ENCODE peak calls at places on chromosome 19, in nine cellular contexts. X is ovary, Q is sigmoid colon, W is A549, G is tibial nerve, L is endothelial cell of umbilical vein, T is breast epithelium, H is uterus, E is esophagus squamous epithelium. R is an unnamed sample.

GRCh38 chr19:55703790-55704215 is 28.8 kb downstream of the EPN1 start:
- DNase-seq in Q (no peak), E (no peak), W (no peak), T (no peak), L (peak; percentile 15), X (peak; percentile 42), G (no peak), H (no peak), R (no peak)

GRCh38 chr19:35143231-35143715 is at the start of gene FXYD7:
- DNase-seq in E (no peak), H (no peak), L (no peak), Q (no peak), T (no peak), X (no peak), W (no peak), G (no peak), R (no peak)

GRCh38 chr19:53102186-53102585 is 1.0 kb downstream of the ZNF160 start:
- DNase-seq in E (no peak), Q (no peak), G (no peak), H (no peak), L (no peak), W (no peak), X (no peak), T (no peak), R (no peak)

GRCh38 chr19:4375620-4376228 is 24.6 kb downstream of the SH3GL1 start:
- DNase-seq in T (no peak), W (no peak), X (peak; percentile 32), L (peak; percentile 62), G (no peak), H (peak; percentile 52), E (no peak), Q (peak; percentile 69), R (peak; percentile 73)

GRCh38 chr19:32269831-32270230 is 75.6 kb upstream of the ZNF507 start:
- DNase-seq in H (no peak), G (no peak), L (no peak), E (no peak), W (no peak), X (no peak), T (no peak), Q (no peak), R (no peak)

GRCh38 chr19:51810228-51810627 is 15.3 kb downstream of the FPR3 start:
- DNase-seq in G (no peak), T (no peak), E (no peak), W (no peak), L (no peak), X (no peak), H (no peak), Q (no peak), R (no peak)

GRCh38 chr19:41957838-41958366 is 1.2 kb downstream of the RABAC1 start:
- DNase-seq in T (peak; percentile 71), L (peak; percentile 82), W (peak; percentile 100), X (peak; percentile 58), G (no peak), H (peak; percentile 64), E (no peak), Q (peak; percentile 79), R (no peak)

GRCh38 chr19:46713781-46714522 is 3.0 kb downstream of the PRKD2 start:
- DNase-seq in G (peak; percentile 87), X (peak; percentile 93), E (peak; percentile 56), L (peak; percentile 85), T (peak; percentile 97), H (peak; percentile 89), Q (peak; percentile 96), W (peak; percentile 99), R (peak; percentile 98)

GRCh38 chr19:45657520-45658163 is 10.4 kb upstream of the GIPR start:
- DNase-seq in H (no peak), T (no peak), E (no peak), L (no peak), X (no peak), G (no peak), Q (no peak), W (no peak), R (no peak)

GRCh38 chr19:38209671-38210457 is 14.2 kb downstream of the DPF1 start:
- DNase-seq in Q (peak; percentile 92), T (no peak), G (peak; percentile 66), W (no peak), E (no peak), H (peak; percentile 86), X (peak; percentile 91), L (peak; percentile 40), R (no peak)
- H3K27ac ChIP-seq in Q (peak overlapping the region; percentile 60), T (peak overlapping the region; percentile 38), G (peak overlapping the region; percentile 18), W (peak overlapping the region; percentile 13), E (peak overlapping the region; percentile 80), H (peak overlapping the region; percentile 77), X (peak overlapping the region; percentile 12), L (no peak overlapping the region), R (peak overlapping the region; percentile 78)

GRCh38 chr19:12247644-12248222 is 47.0 kb downstream of the ZNF44 start:
- DNase-seq in X (no peak), T (no peak), Q (no peak), H (no peak), G (no peak), L (no peak), W (no peak), E (no peak), R (no peak)
- H3K9me3 ChIP-seq in X (peaks cover 12% of the 10 kb centered on the region), T (peaks cover 61% of the 10 kb centered on the region), Q (peaks cover 18% of the 10 kb centered on the region), H (no peaks in the 10 kb centered on the region), G (peaks cover 10% of the 10 kb centered on the region), L (peaks cover 8% of the 10 kb centered on the region), W (peaks cover 16% of the 10 kb centered on the region), E (peaks cover 55% of the 10 kb centered on the region), R (peaks cover 25% of the 10 kb centered on the region)

DNA sequence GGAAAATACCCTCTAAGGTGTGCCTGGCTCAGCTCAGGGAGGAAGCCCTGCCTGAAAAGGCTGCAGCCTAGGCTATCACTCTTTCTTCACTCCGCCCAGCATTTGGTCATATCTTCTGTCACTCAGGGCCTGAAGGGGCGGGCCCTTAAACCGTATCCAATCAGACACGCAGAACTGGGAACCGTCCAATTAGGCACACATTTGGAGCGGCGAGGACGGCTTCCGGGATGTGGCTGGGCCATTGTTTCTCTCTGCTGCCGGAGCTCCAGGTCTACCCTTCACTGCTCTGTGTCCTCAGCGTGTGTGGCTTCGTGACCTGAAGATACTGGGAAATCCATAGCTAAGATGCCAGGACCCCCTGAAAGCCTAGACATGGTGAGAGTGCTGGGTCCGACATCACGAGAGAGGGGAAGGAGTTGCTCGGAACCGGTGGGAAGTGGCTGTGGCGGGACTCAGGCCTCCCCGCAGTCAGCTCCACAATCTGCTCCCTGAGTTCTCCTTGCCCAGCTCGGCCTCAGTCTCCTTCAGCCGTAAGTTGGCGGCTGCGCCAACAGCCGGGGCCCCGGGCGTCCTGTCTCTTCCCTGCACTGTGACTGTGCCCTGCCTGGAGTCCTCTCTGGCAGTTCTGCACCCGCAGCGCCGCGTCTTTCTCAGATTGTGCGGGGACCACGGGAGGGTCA is at the start of gene ZNF493:
- DNase-seq in L (peak; percentile 92), X (peak; percentile 93), H (peak; percentile 95), W (no peak), E (peak; percentile 61), Q (peak; percentile 97), T (peak; percentile 94), G (peak; percentile 95), R (peak; percentile 96)
- TF ChIP-seq POLR2A in L (peak; percentile 65), X (peak; percentile 65), H (peak; percentile 66), W (no peak), E (peak; percentile 55), Q (peak; percentile 70), T (peak; percentile 68), G (peak; percentile 50), R (peak; percentile 45)

DNA sequence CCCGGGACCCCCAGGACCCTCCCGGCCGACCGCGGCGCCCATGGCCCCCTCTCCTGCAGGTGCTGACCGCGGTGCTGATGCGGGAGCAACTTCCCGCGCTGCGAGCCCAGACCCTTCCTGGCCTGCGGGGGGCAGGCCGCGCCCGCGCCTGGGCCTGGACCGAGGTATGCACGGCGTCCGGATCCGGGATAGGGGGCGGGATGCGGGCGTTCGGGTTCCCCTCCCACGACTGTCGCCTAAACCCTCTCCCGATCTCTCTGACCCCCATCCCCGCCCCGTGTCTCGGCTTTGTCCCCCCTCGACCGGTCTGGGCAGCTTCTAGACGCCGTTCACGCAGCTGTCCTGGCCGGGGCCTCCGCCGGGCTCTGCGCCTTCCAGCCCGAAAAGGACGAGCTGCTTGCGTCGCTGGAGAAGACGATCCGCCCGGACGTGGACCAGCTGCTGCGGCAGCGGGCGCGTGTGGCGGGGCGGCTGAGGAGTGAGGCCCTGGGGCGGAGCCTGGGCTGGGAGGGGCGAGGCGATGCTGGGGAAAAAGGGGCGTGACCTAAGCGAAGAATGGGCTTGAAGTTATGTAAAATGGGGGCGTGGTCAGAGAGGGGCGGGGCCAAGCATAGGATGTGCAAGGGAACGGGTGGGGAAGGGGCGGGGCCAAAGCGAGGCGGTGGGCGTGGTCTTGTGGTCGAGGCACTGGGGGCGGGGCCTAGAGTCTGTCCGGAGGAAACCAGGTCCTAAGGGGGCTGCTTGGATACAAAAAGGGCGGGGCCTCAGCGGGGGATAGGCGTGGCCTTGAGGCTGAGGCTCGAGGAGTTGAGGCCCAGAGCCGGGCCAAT is 15.9 kb upstream of the COLGALT1 start:
- DNase-seq in Q (peak; percentile 98), X (peak; percentile 100), T (peak; percentile 92), G (peak; percentile 99), L (peak; percentile 93), W (peak; percentile 82), E (peak; percentile 91), H (peak; percentile 94), R (peak; percentile 99)
- H3K27ac ChIP-seq in Q (peak overlapping the region; percentile 70), X (peak overlapping the region; percentile 15), T (peak overlapping the region; percentile 55), G (no peak overlapping the region), L (no peak overlapping the region), W (peak overlapping the region; percentile 78), E (peak overlapping the region; percentile 71), H (peak overlapping the region; percentile 47), R (no peak overlapping the region)

DNA sequence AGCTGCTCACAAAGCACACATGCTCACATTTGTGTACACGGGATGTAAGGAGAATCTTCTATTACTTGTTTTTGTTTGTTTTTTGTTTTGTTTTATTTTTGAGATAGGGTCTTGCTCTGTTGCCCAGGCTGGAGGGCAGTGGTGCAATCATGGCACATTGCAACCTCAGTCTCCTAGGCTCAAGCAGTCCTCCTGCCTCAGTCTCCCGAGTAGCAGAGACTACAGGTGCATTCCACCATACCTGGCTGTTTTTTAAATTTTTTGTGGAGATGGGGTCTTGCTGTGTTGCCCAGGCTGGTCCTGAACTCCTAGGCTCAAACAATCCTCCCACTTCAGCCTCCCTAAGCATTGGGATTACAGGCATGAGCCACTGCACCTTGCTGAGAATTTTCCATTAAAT is 41.8 kb downstream of the KCNC3 start:
- DNase-seq in Q (no peak), L (no peak), W (no peak), E (no peak), T (no peak), X (no peak), G (no peak), H (no peak), R (no peak)
- H3K9me3 ChIP-seq in Q (peaks cover 8% of the 10 kb centered on the region), L (no peaks in the 10 kb centered on the region), W (peaks cover 40% of the 10 kb centered on the region), E (peaks cover 7% of the 10 kb centered on the region), T (peaks cover 22% of the 10 kb centered on the region), X (peaks cover 4% of the 10 kb centered on the region), G (no peaks in the 10 kb centered on the region), H (no peaks in the 10 kb centered on the region), R (no peaks in the 10 kb centered on the region)

DNA sequence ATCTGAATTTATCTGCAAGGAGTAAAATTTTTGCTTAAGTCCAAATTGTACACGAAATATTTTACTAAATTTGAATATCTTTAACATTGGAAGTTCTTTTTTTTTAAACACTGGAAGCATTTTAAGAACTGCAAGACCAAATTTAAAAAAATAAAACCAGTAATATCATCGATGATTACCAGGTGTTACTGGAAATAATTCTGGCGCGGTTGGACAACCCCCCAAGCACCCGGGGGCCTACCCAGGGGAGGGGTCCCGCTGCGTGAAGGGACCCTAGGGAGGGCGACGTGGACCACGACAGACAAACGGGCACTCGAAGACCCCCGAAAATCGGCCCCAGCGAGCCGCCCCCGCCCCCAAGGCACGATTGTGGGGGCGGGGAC is 12.6 kb upstream of the JSRP1 start:
- DNase-seq in T (no peak), G (no peak), X (no peak), W (no peak), Q (no peak), L (no peak), H (no peak), E (no peak), R (no peak)
- TF ChIP-seq POLR2A in T (no peak), G (no peak), X (no peak), W (no peak), Q (no peak), L (no peak), H (no peak), E (no peak), R (no peak)

GRCh38 chr19:18503971-18504885 is 17.6 kb downstream of the ELL start:
- DNase-seq in H (no peak), L (no peak), T (no peak), E (no peak), Q (no peak), G (no peak), X (no peak), W (no peak), R (no peak)
- H3K27ac ChIP-seq in H (no peak overlapping the region), L (no peak overlapping the region), T (peak overlapping the region; percentile 67), E (peak overlapping the region; percentile 62), Q (peak overlapping the region; percentile 64), G (peak overlapping the region; percentile 78), X (no peak overlapping the region), W (peak overlapping the region; percentile 51), R (no peak overlapping the region)